ENCODE peak calls at places on chromosome 18, in nine cellular contexts. One of them, this sample, is unnamed.

GRCh38 chr18:48979944-48980890 is 29.5 kb upstream of the SMAD7 start:
- DNase-seq in AG09319: no peak
- DNase-seq in HL-60: peak; percentile 80
- DNase-seq in cardiac muscle cell: no peak
- DNase-seq in pancreas: no peak
- DNase-seq in esophagus squamous epithelium: no peak
- DNase-seq in A549: no peak
- DNase-seq in choroid plexus epithelial cell: peak; percentile 64
- DNase-seq in testis: no peak
- DNase-seq in this sample: no peak

GRCh38 chr18:46555724-46556123 is 101.3 kb downstream of the LOXHD1 start:
- DNase-seq in AG09319: no peak
- DNase-seq in HL-60: peak; percentile 46
- DNase-seq in cardiac muscle cell: peak; percentile 77
- DNase-seq in pancreas: no peak
- DNase-seq in esophagus squamous epithelium: no peak
- DNase-seq in A549: peak; percentile 49
- DNase-seq in choroid plexus epithelial cell: peak; percentile 2
- DNase-seq in testis: no peak
- DNase-seq in this sample: no peak

GRCh38 chr18:64419156-64419555 is 270.3 kb upstream of the LINC00305 start:
- DNase-seq in AG09319: no peak
- DNase-seq in HL-60: peak; percentile 86
- DNase-seq in cardiac muscle cell: no peak
- DNase-seq in pancreas: no peak
- DNase-seq in esophagus squamous epithelium: no peak
- DNase-seq in A549: no peak
- DNase-seq in choroid plexus epithelial cell: no peak
- DNase-seq in testis: no peak
- DNase-seq in this sample: no peak

GRCh38 chr18:24060644-24061043 is 46.1 kb downstream of the TTC39C start:
- DNase-seq in AG09319: no peak
- DNase-seq in HL-60: no peak
- DNase-seq in cardiac muscle cell: no peak
- DNase-seq in pancreas: no peak
- DNase-seq in esophagus squamous epithelium: no peak
- DNase-seq in A549: no peak
- DNase-seq in choroid plexus epithelial cell: peak; percentile 62
- DNase-seq in testis: no peak
- DNase-seq in this sample: no peak

GRCh38 chr18:48073231-48073930 is 142.9 kb upstream of the SMAD2 start:
- DNase-seq in AG09319: peak; percentile 8
- DNase-seq in HL-60: no peak
- DNase-seq in cardiac muscle cell: no peak
- DNase-seq in pancreas: no peak
- DNase-seq in esophagus squamous epithelium: no peak
- DNase-seq in A549: no peak
- DNase-seq in choroid plexus epithelial cell: no peak
- DNase-seq in testis: no peak
- DNase-seq in this sample: no peak

GRCh38 chr18:38751897-38752296 is 1186.3 kb upstream of the CELF4 start:
- DNase-seq in AG09319: no peak
- DNase-seq in HL-60: no peak
- DNase-seq in cardiac muscle cell: peak; percentile 50
- DNase-seq in pancreas: no peak
- DNase-seq in esophagus squamous epithelium: no peak
- DNase-seq in A549: no peak
- DNase-seq in choroid plexus epithelial cell: peak; percentile 0
- DNase-seq in testis: peak; percentile 21
- DNase-seq in this sample: no peak

GRCh38 chr18:77054288-77054605 is 78.3 kb downstream of the MBP start:
- DNase-seq in AG09319: no peak
- DNase-seq in HL-60: peak; percentile 84
- DNase-seq in cardiac muscle cell: no peak
- DNase-seq in pancreas: no peak
- DNase-seq in esophagus squamous epithelium: no peak
- DNase-seq in A549: no peak
- DNase-seq in choroid plexus epithelial cell: no peak
- DNase-seq in testis: no peak
- DNase-seq in this sample: no peak

GRCh38 chr18:13530215-13530878 is 196.0 kb downstream of the FAM210A start:
- DNase-seq in AG09319: no peak
- DNase-seq in HL-60: peak; percentile 15
- DNase-seq in cardiac muscle cell: no peak
- DNase-seq in pancreas: no peak
- DNase-seq in esophagus squamous epithelium: no peak
- DNase-seq in A549: no peak
- DNase-seq in choroid plexus epithelial cell: no peak
- DNase-seq in testis: no peak
- DNase-seq in this sample: no peak

GRCh38 chr18:79394438-79395307 is 1.1 kb upstream of the NFATC1 start:
- DNase-seq in AG09319: no peak
- DNase-seq in HL-60: no peak
- DNase-seq in cardiac muscle cell: no peak
- DNase-seq in pancreas: no peak
- DNase-seq in esophagus squamous epithelium: no peak
- DNase-seq in A549: peak; percentile 44
- DNase-seq in choroid plexus epithelial cell: no peak
- DNase-seq in testis: no peak
- DNase-seq in this sample: no peak

GRCh38 chr18:7035807-7036206 is 81.8 kb downstream of the LAMA1 start:
- DNase-seq in AG09319: no peak
- DNase-seq in HL-60: no peak
- DNase-seq in cardiac muscle cell: no peak
- DNase-seq in pancreas: no peak
- DNase-seq in esophagus squamous epithelium: no peak
- DNase-seq in A549: no peak
- DNase-seq in choroid plexus epithelial cell: no peak
- DNase-seq in testis: no peak
- DNase-seq in this sample: no peak

GRCh38 chr18:54217624-54218023 is 6.8 kb downstream of the MBD2 start:
- DNase-seq in AG09319: no peak
- DNase-seq in HL-60: no peak
- DNase-seq in cardiac muscle cell: no peak
- DNase-seq in pancreas: no peak
- DNase-seq in esophagus squamous epithelium: no peak
- DNase-seq in A549: no peak
- DNase-seq in choroid plexus epithelial cell: no peak
- DNase-seq in testis: no peak
- DNase-seq in this sample: no peak

GRCh38 chr18:45503988-45504387 is 111.3 kb upstream of the SLC14A2 start:
- DNase-seq in AG09319: no peak
- DNase-seq in HL-60: no peak
- DNase-seq in cardiac muscle cell: no peak
- DNase-seq in pancreas: no peak
- DNase-seq in esophagus squamous epithelium: no peak
- DNase-seq in A549: no peak
- DNase-seq in choroid plexus epithelial cell: peak; percentile 25
- DNase-seq in testis: no peak
- DNase-seq in this sample: no peak

GRCh38 chr18:38427234-38427633 is 861.6 kb upstream of the CELF4 start:
- DNase-seq in AG09319: no peak
- DNase-seq in HL-60: peak; percentile 2
- DNase-seq in cardiac muscle cell: peak; percentile 25
- DNase-seq in pancreas: no peak
- DNase-seq in esophagus squamous epithelium: no peak
- DNase-seq in A549: no peak
- DNase-seq in choroid plexus epithelial cell: no peak
- DNase-seq in testis: peak; percentile 18
- DNase-seq in this sample: no peak

GRCh38 chr18:75297731-75298130 is 87.1 kb downstream of the TSHZ1 start:
- DNase-seq in AG09319: peak; percentile 31
- DNase-seq in HL-60: no peak
- DNase-seq in cardiac muscle cell: no peak
- DNase-seq in pancreas: no peak
- DNase-seq in esophagus squamous epithelium: no peak
- DNase-seq in A549: no peak
- DNase-seq in choroid plexus epithelial cell: no peak
- DNase-seq in testis: no peak
- DNase-seq in this sample: no peak

GRCh38 chr18:68083131-68083530 is 566.6 kb upstream of the DSEL start:
- DNase-seq in AG09319: peak; percentile 34
- DNase-seq in HL-60: no peak
- DNase-seq in cardiac muscle cell: no peak
- DNase-seq in pancreas: no peak
- DNase-seq in esophagus squamous epithelium: no peak
- DNase-seq in A549: no peak
- DNase-seq in choroid plexus epithelial cell: peak; percentile 81
- DNase-seq in testis: no peak
- DNase-seq in this sample: no peak

GRCh38 chr18:32056613-32057358 is 34.9 kb upstream of the RNF138 start:
- DNase-seq in AG09319: no peak
- DNase-seq in HL-60: no peak
- DNase-seq in cardiac muscle cell: no peak
- DNase-seq in pancreas: no peak
- DNase-seq in esophagus squamous epithelium: no peak
- DNase-seq in A549: no peak
- DNase-seq in choroid plexus epithelial cell: no peak
- DNase-seq in testis: no peak
- DNase-seq in this sample: no peak

GRCh38 chr18:7855051-7855450 is 287.9 kb downstream of the PTPRM start:
- DNase-seq in AG09319: no peak
- DNase-seq in HL-60: no peak
- DNase-seq in cardiac muscle cell: peak; percentile 90
- DNase-seq in pancreas: no peak
- DNase-seq in esophagus squamous epithelium: no peak
- DNase-seq in A549: no peak
- DNase-seq in choroid plexus epithelial cell: no peak
- DNase-seq in testis: no peak
- DNase-seq in this sample: no peak

GRCh38 chr18:58847383-58848071 is 17.1 kb upstream of the ZNF532 start:
- DNase-seq in AG09319: no peak
- DNase-seq in HL-60: no peak
- DNase-seq in cardiac muscle cell: peak; percentile 8
- DNase-seq in pancreas: peak; percentile 23
- DNase-seq in esophagus squamous epithelium: no peak
- DNase-seq in A549: no peak
- DNase-seq in choroid plexus epithelial cell: peak; percentile 30
- DNase-seq in testis: peak; percentile 67
- DNase-seq in this sample: no peak

GRCh38 chr18:9348079-9348671 is 13.6 kb downstream of the TWSG1 start:
- DNase-seq in AG09319: no peak
- DNase-seq in HL-60: no peak
- DNase-seq in cardiac muscle cell: no peak
- DNase-seq in pancreas: no peak
- DNase-seq in esophagus squamous epithelium: no peak
- DNase-seq in A549: no peak
- DNase-seq in choroid plexus epithelial cell: peak; percentile 74
- DNase-seq in testis: no peak
- DNase-seq in this sample: no peak

GRCh38 chr18:77112161-77112801 is 20.3 kb downstream of the MBP start:
- DNase-seq in AG09319: no peak
- DNase-seq in HL-60: peak; percentile 71
- DNase-seq in cardiac muscle cell: no peak
- DNase-seq in pancreas: no peak
- DNase-seq in esophagus squamous epithelium: no peak
- DNase-seq in A549: no peak
- DNase-seq in choroid plexus epithelial cell: no peak
- DNase-seq in testis: no peak
- DNase-seq in this sample: no peak

DNA sequence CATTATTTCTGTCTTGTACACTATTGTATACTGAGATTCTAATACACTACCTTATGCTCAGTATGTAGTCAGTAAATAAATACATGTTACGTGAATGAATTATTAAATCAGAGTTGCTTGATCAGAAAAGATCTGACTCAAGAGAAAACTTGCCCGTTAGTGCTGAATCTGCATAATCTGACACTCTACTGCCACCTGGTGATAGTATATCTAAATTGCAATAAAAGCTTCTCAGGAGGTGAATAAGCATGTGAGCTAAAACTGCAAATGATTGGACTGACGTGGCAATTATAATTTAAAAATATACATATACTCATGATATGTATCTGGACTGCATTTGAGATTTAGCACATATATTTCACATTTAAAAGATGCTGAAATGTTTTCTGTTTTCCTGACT is 70.4 kb downstream of the KIAA1328 start:
- DNase-seq in AG09319: no peak
- DNase-seq in HL-60: no peak
- DNase-seq in cardiac muscle cell: no peak
- DNase-seq in pancreas: no peak
- DNase-seq in esophagus squamous epithelium: no peak
- DNase-seq in A549: peak; percentile 55
- DNase-seq in choroid plexus epithelial cell: peak; percentile 58
- DNase-seq in testis: no peak
- DNase-seq in this sample: no peak
- TF ChIP-seq CTCF in AG09319: no peak
- TF ChIP-seq CTCF in HL-60: peak; percentile 45
- TF ChIP-seq CTCF in cardiac muscle cell: no peak
- TF ChIP-seq CTCF in pancreas: no peak
- TF ChIP-seq CTCF in esophagus squamous epithelium: no peak
- TF ChIP-seq CTCF in A549: peak; percentile 14
- TF ChIP-seq CTCF in choroid plexus epithelial cell: peak; percentile 36
- TF ChIP-seq CTCF in testis: no peak
- TF ChIP-seq CTCF in this sample: no peak

GRCh38 chr18:51135795-51136194 is 61.7 kb downstream of the MEX3C start:
- DNase-seq in AG09319: no peak
- DNase-seq in HL-60: no peak
- DNase-seq in cardiac muscle cell: no peak
- DNase-seq in pancreas: no peak
- DNase-seq in esophagus squamous epithelium: no peak
- DNase-seq in A549: peak; percentile 15
- DNase-seq in choroid plexus epithelial cell: no peak
- DNase-seq in testis: no peak
- DNase-seq in this sample: no peak
- TF ChIP-seq CTCF in AG09319: peak; percentile 1
- TF ChIP-seq CTCF in HL-60: peak; percentile 11
- TF ChIP-seq CTCF in cardiac muscle cell: peak; percentile 35
- TF ChIP-seq CTCF in pancreas: no peak
- TF ChIP-seq CTCF in esophagus squamous epithelium: peak; percentile 24
- TF ChIP-seq CTCF in A549: peak; percentile 28
- TF ChIP-seq CTCF in choroid plexus epithelial cell: peak; percentile 47
- TF ChIP-seq CTCF in testis: no peak
- TF ChIP-seq CTCF in this sample: no peak

DNA sequence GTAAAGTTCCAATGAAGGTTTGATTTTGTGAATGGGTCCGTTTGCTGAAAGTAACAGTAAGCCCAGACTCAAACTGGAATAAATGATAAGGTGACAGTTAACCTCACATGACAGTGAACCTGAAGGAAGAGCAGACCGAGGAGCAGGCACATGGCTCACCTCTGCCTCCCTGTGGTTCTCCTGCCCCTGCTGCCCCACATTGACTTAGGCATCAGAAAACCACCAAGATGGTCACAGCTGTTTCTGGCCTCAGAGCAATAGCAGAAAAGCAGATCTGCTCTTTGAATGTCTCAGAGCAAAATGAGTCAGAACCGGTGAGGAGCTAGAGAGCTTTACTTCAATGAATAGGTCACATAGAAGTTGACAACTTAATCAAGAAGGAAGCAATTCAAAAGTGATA is 487.6 kb downstream of the METTL4 start:
- DNase-seq in AG09319: no peak
- DNase-seq in HL-60: peak; percentile 66
- DNase-seq in cardiac muscle cell: peak; percentile 12
- DNase-seq in pancreas: no peak
- DNase-seq in esophagus squamous epithelium: no peak
- DNase-seq in A549: peak; percentile 19
- DNase-seq in choroid plexus epithelial cell: no peak
- DNase-seq in testis: peak; percentile 56
- DNase-seq in this sample: no peak
- TF ChIP-seq CTCF in AG09319: no peak
- TF ChIP-seq CTCF in HL-60: peak; percentile 46
- TF ChIP-seq CTCF in cardiac muscle cell: no peak
- TF ChIP-seq CTCF in pancreas: no peak
- TF ChIP-seq CTCF in esophagus squamous epithelium: no peak
- TF ChIP-seq CTCF in A549: no peak
- TF ChIP-seq CTCF in choroid plexus epithelial cell: peak; percentile 18
- TF ChIP-seq CTCF in testis: no peak
- TF ChIP-seq CTCF in this sample: no peak

GRCh38 chr18:12421732-12422131 is 14.0 kb downstream of the PRELID3A start:
- DNase-seq in AG09319: no peak
- DNase-seq in HL-60: no peak
- DNase-seq in cardiac muscle cell: no peak
- DNase-seq in pancreas: no peak
- DNase-seq in esophagus squamous epithelium: no peak
- DNase-seq in A549: no peak
- DNase-seq in choroid plexus epithelial cell: no peak
- DNase-seq in testis: no peak
- DNase-seq in this sample: no peak
- TF ChIP-seq CTCF in AG09319: no peak
- TF ChIP-seq CTCF in HL-60: no peak
- TF ChIP-seq CTCF in cardiac muscle cell: no peak
- TF ChIP-seq CTCF in pancreas: no peak
- TF ChIP-seq CTCF in esophagus squamous epithelium: no peak
- TF ChIP-seq CTCF in A549: no peak
- TF ChIP-seq CTCF in choroid plexus epithelial cell: no peak
- TF ChIP-seq CTCF in testis: no peak
- TF ChIP-seq CTCF in this sample: no peak